ENCODE peak calls at places on chromosomes 5 and 9, in seven cellular contexts. One of them, this sample, is unnamed. For H3K36me3, the result is how much of the 10 kb centered on the place peaks cover.

GRCh38 chr9:130680836-130681768 is 12.5 kb upstream of the EXOSC2 start:
- DNase-seq in IMR-90: peak
- DNase-seq in cardiac muscle cell: peak
- DNase-seq in ovary: peak
- DNase-seq in mammary epithelial cell: peak
- DNase-seq in mucosa of descending colon: peak
- DNase-seq in vagina: no peak
- DNase-seq in this sample: peak

GRCh38 chr9:6384732-6385131 is 28.3 kb upstream of the UHRF2 start:
- DNase-seq in IMR-90: no peak
- DNase-seq in mucosa of descending colon: no peak
- DNase-seq in mammary epithelial cell: no peak
- DNase-seq in cardiac muscle cell: no peak
- DNase-seq in ovary: no peak
- DNase-seq in vagina: no peak
- DNase-seq in this sample: no peak

GRCh38 chr9:82275531-82275930 is 287.0 kb downstream of the SPATA31D1 start:
- DNase-seq in cardiac muscle cell: no peak
- DNase-seq in mammary epithelial cell: peak
- DNase-seq in mucosa of descending colon: no peak
- DNase-seq in ovary: no peak
- DNase-seq in IMR-90: peak
- DNase-seq in vagina: no peak
- DNase-seq in this sample: no peak

GRCh38 chr9:131757549-131757948 is 17.7 kb upstream of the RAPGEF1 start:
- DNase-seq in mammary epithelial cell: no peak
- DNase-seq in mucosa of descending colon: no peak
- DNase-seq in cardiac muscle cell: no peak
- DNase-seq in IMR-90: no peak
- DNase-seq in vagina: no peak
- DNase-seq in ovary: no peak
- DNase-seq in this sample: no peak

GRCh38 chr9:93267091-93267541 is 83.2 kb downstream of the WNK2 start:
- DNase-seq in mammary epithelial cell: no peak
- DNase-seq in mucosa of descending colon: peak
- DNase-seq in cardiac muscle cell: no peak
- DNase-seq in ovary: no peak
- DNase-seq in vagina: peak
- DNase-seq in IMR-90: no peak
- DNase-seq in this sample: no peak

GRCh38 chr9:96875460-96876142 is 21.3 kb upstream of the ZNF782 start:
- DNase-seq in vagina: no peak
- DNase-seq in cardiac muscle cell: peak
- DNase-seq in mammary epithelial cell: peak
- DNase-seq in mucosa of descending colon: peak
- DNase-seq in ovary: no peak
- DNase-seq in IMR-90: peak
- DNase-seq in this sample: peak

GRCh38 chr9:137740311-137740710 is 121.5 kb downstream of the EHMT1 start:
- DNase-seq in mammary epithelial cell: no peak
- DNase-seq in IMR-90: peak
- DNase-seq in mucosa of descending colon: peak
- DNase-seq in ovary: peak
- DNase-seq in cardiac muscle cell: peak
- DNase-seq in vagina: no peak
- DNase-seq in this sample: peak

GRCh38 chr9:38035873-38036272 is 33.2 kb downstream of the SHB start:
- DNase-seq in IMR-90: peak
- DNase-seq in mucosa of descending colon: no peak
- DNase-seq in vagina: no peak
- DNase-seq in ovary: no peak
- DNase-seq in mammary epithelial cell: peak
- DNase-seq in cardiac muscle cell: peak
- DNase-seq in this sample: no peak

GRCh38 chr5:69415584-69415958 is 655 bp downstream of the MARVELD2 start:
- DNase-seq in ovary: no peak
- DNase-seq in mucosa of descending colon: peak
- DNase-seq in mammary epithelial cell: peak
- DNase-seq in cardiac muscle cell: no peak
- DNase-seq in vagina: no peak
- DNase-seq in IMR-90: no peak
- DNase-seq in this sample: no peak

GRCh38 chr5:129074903-129075302 is 19.6 kb upstream of the ISOC1 start:
- DNase-seq in IMR-90: no peak
- DNase-seq in cardiac muscle cell: no peak
- DNase-seq in ovary: no peak
- DNase-seq in mucosa of descending colon: no peak
- DNase-seq in vagina: no peak
- DNase-seq in mammary epithelial cell: no peak
- DNase-seq in this sample: peak

GRCh38 chr9:137724114-137724445 is 105.3 kb downstream of the EHMT1 start:
- DNase-seq in IMR-90: peak
- DNase-seq in vagina: no peak
- DNase-seq in mammary epithelial cell: no peak
- DNase-seq in cardiac muscle cell: peak
- DNase-seq in mucosa of descending colon: no peak
- DNase-seq in ovary: no peak
- DNase-seq in this sample: no peak

GRCh38 chr9:98185021-98185567 is 7.3 kb downstream of the CORO2A start:
- DNase-seq in cardiac muscle cell: no peak
- DNase-seq in IMR-90: no peak
- DNase-seq in ovary: no peak
- DNase-seq in vagina: no peak
- DNase-seq in mammary epithelial cell: no peak
- DNase-seq in mucosa of descending colon: no peak
- DNase-seq in this sample: no peak

GRCh38 chr9:26043431-26043830 is 365.2 kb upstream of the TUSC1 start:
- DNase-seq in IMR-90: no peak
- DNase-seq in vagina: no peak
- DNase-seq in cardiac muscle cell: no peak
- DNase-seq in ovary: no peak
- DNase-seq in mucosa of descending colon: no peak
- DNase-seq in mammary epithelial cell: no peak
- DNase-seq in this sample: no peak

GRCh38 chr9:129336130-129336528 is 158.1 kb upstream of the IER5L start:
- DNase-seq in mucosa of descending colon: no peak
- DNase-seq in mammary epithelial cell: peak
- DNase-seq in IMR-90: peak
- DNase-seq in vagina: no peak
- DNase-seq in ovary: no peak
- DNase-seq in cardiac muscle cell: peak
- DNase-seq in this sample: no peak

GRCh38 chr5:7453947-7454346 is 58.0 kb downstream of the ADCY2 start:
- DNase-seq in IMR-90: no peak
- DNase-seq in mammary epithelial cell: no peak
- DNase-seq in cardiac muscle cell: no peak
- DNase-seq in ovary: no peak
- DNase-seq in mucosa of descending colon: no peak
- DNase-seq in vagina: no peak
- DNase-seq in this sample: no peak

GRCh38 chr9:138023394-138024124 is 146.0 kb downstream of the CACNA1B start:
- DNase-seq in mammary epithelial cell: no peak
- DNase-seq in IMR-90: no peak
- DNase-seq in cardiac muscle cell: no peak
- DNase-seq in vagina: no peak
- DNase-seq in mucosa of descending colon: no peak
- DNase-seq in ovary: no peak
- DNase-seq in this sample: no peak

GRCh38 chr5:175809531-175810121 is 61.8 kb upstream of the CPLX2 start:
- DNase-seq in cardiac muscle cell: peak
- DNase-seq in mucosa of descending colon: no peak
- DNase-seq in ovary: no peak
- DNase-seq in IMR-90: peak
- DNase-seq in vagina: no peak
- DNase-seq in mammary epithelial cell: peak
- DNase-seq in this sample: peak

GRCh38 chr9:105233836-105234235 is 10.6 kb upstream of the SLC44A1 start:
- DNase-seq in mucosa of descending colon: no peak
- DNase-seq in vagina: no peak
- DNase-seq in IMR-90: peak
- DNase-seq in ovary: no peak
- DNase-seq in mammary epithelial cell: no peak
- DNase-seq in cardiac muscle cell: peak
- DNase-seq in this sample: no peak

GRCh38 chr5:175694371-175695160 is 36.7 kb downstream of the HRH2 start:
- DNase-seq in vagina: no peak
- DNase-seq in cardiac muscle cell: no peak
- DNase-seq in mammary epithelial cell: no peak
- DNase-seq in IMR-90: no peak
- DNase-seq in mucosa of descending colon: no peak
- DNase-seq in ovary: no peak
- DNase-seq in this sample: no peak

GRCh38 chr5:40226906-40227305 is 452.8 kb upstream of the PTGER4 start:
- DNase-seq in mucosa of descending colon: no peak
- DNase-seq in cardiac muscle cell: no peak
- DNase-seq in mammary epithelial cell: no peak
- DNase-seq in IMR-90: no peak
- DNase-seq in ovary: no peak
- DNase-seq in vagina: no peak
- DNase-seq in this sample: no peak

GRCh38 chr9:110224583-110224982 is 16.6 kb upstream of the C9orf152 start:
- DNase-seq in ovary: no peak
- DNase-seq in vagina: no peak
- DNase-seq in IMR-90: no peak
- DNase-seq in mammary epithelial cell: no peak
- DNase-seq in mucosa of descending colon: no peak
- DNase-seq in cardiac muscle cell: no peak
- DNase-seq in this sample: no peak

GRCh38 chr9:20636883-20637440 is 14.7 kb upstream of the MLLT3 start:
- DNase-seq in IMR-90: peak
- DNase-seq in mucosa of descending colon: no peak
- DNase-seq in vagina: no peak
- DNase-seq in ovary: no peak
- DNase-seq in mammary epithelial cell: no peak
- DNase-seq in cardiac muscle cell: peak
- DNase-seq in this sample: no peak

DNA sequence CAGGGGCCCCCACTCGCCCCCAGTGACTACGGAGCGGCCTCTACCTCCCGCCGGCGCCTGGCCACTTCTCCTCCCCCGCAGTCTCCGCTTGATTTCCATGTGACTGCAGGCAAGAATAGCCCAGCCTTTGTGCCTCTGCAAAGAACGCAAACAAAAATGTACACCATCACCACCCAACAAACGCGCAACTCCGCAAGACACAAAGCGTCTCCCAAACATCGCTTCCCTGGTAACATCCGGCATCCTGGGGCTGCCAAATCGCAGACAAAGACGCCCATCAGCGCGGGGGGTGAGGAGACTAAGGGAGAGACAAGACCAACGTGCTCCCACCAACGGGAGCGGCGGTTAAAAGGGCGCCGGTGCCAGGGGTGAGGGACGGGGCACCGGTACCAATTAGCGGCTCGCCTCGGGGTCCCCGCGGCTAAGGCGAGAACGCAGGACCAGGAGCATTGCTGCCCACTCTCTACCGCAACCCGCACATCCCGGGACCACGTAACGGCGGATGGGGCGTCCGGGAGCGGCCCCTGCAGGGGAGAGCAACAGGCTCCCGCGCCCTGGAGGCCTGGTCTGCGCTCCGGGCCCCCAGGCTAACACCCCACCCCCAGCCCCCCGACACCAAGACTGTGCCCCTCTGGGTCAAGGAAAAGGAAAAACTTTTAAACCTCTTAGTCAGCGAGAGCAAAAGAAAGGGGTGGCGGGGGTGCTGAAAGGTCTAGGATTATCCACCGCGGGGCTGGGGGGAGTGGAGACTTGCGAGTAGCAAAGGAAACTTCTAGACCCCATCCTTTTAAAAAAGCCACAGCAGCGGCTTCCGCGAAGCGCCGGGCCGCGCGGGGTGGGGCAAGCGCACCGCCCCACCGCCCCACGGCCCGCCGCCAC is 885 bp downstream of the MPDZ start:
- DNase-seq in mucosa of descending colon: peak
- DNase-seq in vagina: no peak
- DNase-seq in mammary epithelial cell: peak
- DNase-seq in cardiac muscle cell: peak
- DNase-seq in ovary: peak
- DNase-seq in IMR-90: peak
- DNase-seq in this sample: peak
- TF ChIP-seq CTCF in mucosa of descending colon: no peak
- TF ChIP-seq CTCF in vagina: no peak
- TF ChIP-seq CTCF in mammary epithelial cell: no peak
- TF ChIP-seq CTCF in cardiac muscle cell: peak
- TF ChIP-seq CTCF in ovary: no peak
- TF ChIP-seq CTCF in IMR-90: peak
- TF ChIP-seq CTCF in this sample: no peak

GRCh38 chr5:168494057-168494555 is 7.8 kb downstream of the RARS1 start:
- DNase-seq in IMR-90: no peak
- DNase-seq in mammary epithelial cell: no peak
- DNase-seq in vagina: no peak
- DNase-seq in mucosa of descending colon: no peak
- DNase-seq in cardiac muscle cell: no peak
- DNase-seq in ovary: no peak
- DNase-seq in this sample: no peak

GRCh38 chr5:168486136-168486879 is at the start of gene RARS1:
- DNase-seq in mucosa of descending colon: peak
- DNase-seq in mammary epithelial cell: peak
- DNase-seq in vagina: no peak
- DNase-seq in ovary: peak
- DNase-seq in IMR-90: peak
- DNase-seq in cardiac muscle cell: peak
- DNase-seq in this sample: peak

DNA sequence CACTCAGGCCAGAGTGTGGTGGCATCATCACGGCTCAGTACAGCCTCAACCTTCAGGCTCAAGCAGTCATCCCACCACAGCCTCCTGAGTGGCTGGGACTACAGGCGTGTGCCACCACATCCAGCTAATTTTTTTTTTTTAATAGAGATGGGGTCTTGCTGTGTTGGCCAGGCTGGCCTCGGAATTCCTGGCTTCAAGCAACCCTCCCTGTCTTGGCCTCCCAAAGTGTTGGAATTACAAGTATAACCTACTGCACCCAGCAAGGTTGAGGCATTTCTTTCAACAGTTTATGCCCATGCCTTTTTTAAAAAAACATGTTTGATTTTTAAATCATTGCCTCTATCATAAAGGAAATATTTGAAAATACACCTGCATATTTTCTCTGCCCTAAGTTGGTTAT is 2.8 kb downstream of the RARS1 start:
- DNase-seq in mammary epithelial cell: no peak
- DNase-seq in IMR-90: no peak
- DNase-seq in mucosa of descending colon: no peak
- DNase-seq in vagina: no peak
- DNase-seq in ovary: no peak
- DNase-seq in cardiac muscle cell: no peak
- DNase-seq in this sample: no peak
- H3K36me3 ChIP-seq in mammary epithelial cell: under half
- H3K36me3 ChIP-seq in IMR-90: under half
- H3K36me3 ChIP-seq in mucosa of descending colon: under half
- H3K36me3 ChIP-seq in vagina: under half
- H3K36me3 ChIP-seq in ovary: under half
- H3K36me3 ChIP-seq in cardiac muscle cell: under half
- H3K36me3 ChIP-seq in this sample: half or more

GRCh38 chr5:94159144-94159543 is 417.7 kb upstream of the POU5F2 start:
- DNase-seq in mucosa of descending colon: no peak
- DNase-seq in IMR-90: no peak
- DNase-seq in cardiac muscle cell: no peak
- DNase-seq in vagina: no peak
- DNase-seq in ovary: no peak
- DNase-seq in mammary epithelial cell: no peak
- DNase-seq in this sample: no peak
- TF ChIP-seq CTCF in mucosa of descending colon: no peak
- TF ChIP-seq CTCF in IMR-90: peak
- TF ChIP-seq CTCF in cardiac muscle cell: no peak
- TF ChIP-seq CTCF in vagina: no peak
- TF ChIP-seq CTCF in ovary: no peak
- TF ChIP-seq CTCF in mammary epithelial cell: no peak
- TF ChIP-seq CTCF in this sample: peak

GRCh38 chr5:150931368-150931965 is 26.7 kb upstream of the ZNF300 start:
- DNase-seq in mucosa of descending colon: no peak
- DNase-seq in IMR-90: no peak
- DNase-seq in ovary: no peak
- DNase-seq in vagina: no peak
- DNase-seq in mammary epithelial cell: no peak
- DNase-seq in cardiac muscle cell: peak
- DNase-seq in this sample: no peak
- H3K36me3 ChIP-seq in mucosa of descending colon: under half
- H3K36me3 ChIP-seq in IMR-90: under half
- H3K36me3 ChIP-seq in ovary: under half
- H3K36me3 ChIP-seq in vagina: under half
- H3K36me3 ChIP-seq in mammary epithelial cell: under half
- H3K36me3 ChIP-seq in cardiac muscle cell: under half
- H3K36me3 ChIP-seq in this sample: under half